ENCODE peak calls at places on chromosome 12, in seven cellular contexts. One of them, this sample, is unnamed.

GRCh38 chr12:108148521-108149074 is 19.5 kb downstream of the WSCD2 start:
- DNase-seq in A549: no peak
- DNase-seq in ovary: no peak
- DNase-seq in esophagus muscularis mucosa: no peak
- DNase-seq in tibial nerve: no peak
- DNase-seq in stomach: no peak
- DNase-seq in suprapubic skin: no peak
- DNase-seq in this sample: no peak

GRCh38 chr12:120903382-120903817 is 758 bp downstream of the SPPL3 start:
- DNase-seq in A549: peak
- DNase-seq in ovary: peak
- DNase-seq in esophagus muscularis mucosa: no peak
- DNase-seq in tibial nerve: peak
- DNase-seq in stomach: peak
- DNase-seq in suprapubic skin: peak
- DNase-seq in this sample: peak

GRCh38 chr12:68319988-68320623 is 12.1 kb downstream of the MDM1 start:
- DNase-seq in A549: no peak
- DNase-seq in ovary: peak
- DNase-seq in esophagus muscularis mucosa: no peak
- DNase-seq in tibial nerve: no peak
- DNase-seq in stomach: no peak
- DNase-seq in suprapubic skin: no peak
- DNase-seq in this sample: peak

GRCh38 chr12:131982041-131982440 is 32.3 kb downstream of the EP400 start:
- DNase-seq in A549: no peak
- DNase-seq in ovary: no peak
- DNase-seq in esophagus muscularis mucosa: no peak
- DNase-seq in tibial nerve: no peak
- DNase-seq in stomach: no peak
- DNase-seq in suprapubic skin: no peak
- DNase-seq in this sample: no peak

GRCh38 chr12:1934068-1934467 is 15.6 kb upstream of the CACNA2D4 start:
- DNase-seq in A549: no peak
- DNase-seq in ovary: no peak
- DNase-seq in esophagus muscularis mucosa: no peak
- DNase-seq in tibial nerve: no peak
- DNase-seq in stomach: no peak
- DNase-seq in suprapubic skin: no peak
- DNase-seq in this sample: no peak

GRCh38 chr12:98591209-98591608 is 2.3 kb upstream of the SLC25A3 start:
- DNase-seq in A549: no peak
- DNase-seq in ovary: no peak
- DNase-seq in esophagus muscularis mucosa: no peak
- DNase-seq in tibial nerve: no peak
- DNase-seq in stomach: no peak
- DNase-seq in suprapubic skin: no peak
- DNase-seq in this sample: no peak

GRCh38 chr12:31868980-31869379 is 90.2 kb upstream of the RESF1 start:
- DNase-seq in A549: no peak
- DNase-seq in ovary: peak
- DNase-seq in esophagus muscularis mucosa: no peak
- DNase-seq in tibial nerve: no peak
- DNase-seq in stomach: peak
- DNase-seq in suprapubic skin: no peak
- DNase-seq in this sample: no peak

GRCh38 chr12:45613306-45613705 is 116.2 kb upstream of the ARID2 start:
- DNase-seq in A549: no peak
- DNase-seq in ovary: no peak
- DNase-seq in esophagus muscularis mucosa: no peak
- DNase-seq in tibial nerve: no peak
- DNase-seq in stomach: no peak
- DNase-seq in suprapubic skin: no peak
- DNase-seq in this sample: no peak

GRCh38 chr12:104520242-104520900 is 63.6 kb downstream of the CHST11 start:
- DNase-seq in A549: no peak
- DNase-seq in ovary: no peak
- DNase-seq in esophagus muscularis mucosa: no peak
- DNase-seq in tibial nerve: no peak
- DNase-seq in stomach: no peak
- DNase-seq in suprapubic skin: no peak
- DNase-seq in this sample: no peak

GRCh38 chr12:89020121-89020480 is 332.2 kb downstream of the DUSP6 start:
- DNase-seq in A549: no peak
- DNase-seq in ovary: no peak
- DNase-seq in esophagus muscularis mucosa: no peak
- DNase-seq in tibial nerve: no peak
- DNase-seq in stomach: no peak
- DNase-seq in suprapubic skin: no peak
- DNase-seq in this sample: no peak

GRCh38 chr12:1918875-1919236 is 404 bp upstream of the CACNA2D4 start:
- DNase-seq in A549: no peak
- DNase-seq in ovary: no peak
- DNase-seq in esophagus muscularis mucosa: peak
- DNase-seq in tibial nerve: no peak
- DNase-seq in stomach: peak
- DNase-seq in suprapubic skin: no peak
- DNase-seq in this sample: peak

GRCh38 chr12:124203176-124203575 is 91.7 kb upstream of the RFLNA start:
- DNase-seq in A549: no peak
- DNase-seq in ovary: no peak
- DNase-seq in esophagus muscularis mucosa: no peak
- DNase-seq in tibial nerve: no peak
- DNase-seq in stomach: no peak
- DNase-seq in suprapubic skin: no peak
- DNase-seq in this sample: no peak

GRCh38 chr12:58670623-58671022 is 249.7 kb downstream of the LRIG3 start:
- DNase-seq in A549: no peak
- DNase-seq in ovary: no peak
- DNase-seq in esophagus muscularis mucosa: no peak
- DNase-seq in tibial nerve: no peak
- DNase-seq in stomach: no peak
- DNase-seq in suprapubic skin: no peak
- DNase-seq in this sample: no peak

GRCh38 chr12:52032431-52032796 is 18.8 kb upstream of the NR4A1 start:
- DNase-seq in A549: no peak
- DNase-seq in ovary: peak
- DNase-seq in esophagus muscularis mucosa: peak
- DNase-seq in tibial nerve: peak
- DNase-seq in stomach: peak
- DNase-seq in suprapubic skin: peak
- DNase-seq in this sample: peak

GRCh38 chr12:33566403-33566802 is 126.8 kb upstream of the SYT10 start:
- DNase-seq in A549: no peak
- DNase-seq in ovary: no peak
- DNase-seq in esophagus muscularis mucosa: no peak
- DNase-seq in tibial nerve: no peak
- DNase-seq in stomach: no peak
- DNase-seq in suprapubic skin: no peak
- DNase-seq in this sample: no peak

GRCh38 chr12:89239534-89239933 is 112.8 kb downstream of the DUSP6 start:
- DNase-seq in A549: no peak
- DNase-seq in ovary: no peak
- DNase-seq in esophagus muscularis mucosa: no peak
- DNase-seq in tibial nerve: no peak
- DNase-seq in stomach: no peak
- DNase-seq in suprapubic skin: no peak
- DNase-seq in this sample: no peak

GRCh38 chr12:54723653-54724256 is 75.6 kb upstream of the DCD start:
- DNase-seq in A549: no peak
- DNase-seq in ovary: no peak
- DNase-seq in esophagus muscularis mucosa: no peak
- DNase-seq in tibial nerve: no peak
- DNase-seq in stomach: no peak
- DNase-seq in suprapubic skin: no peak
- DNase-seq in this sample: no peak

GRCh38 chr12:88509347-88509746 is 70.9 kb downstream of the KITLG start:
- DNase-seq in A549: no peak
- DNase-seq in ovary: no peak
- DNase-seq in esophagus muscularis mucosa: no peak
- DNase-seq in tibial nerve: no peak
- DNase-seq in stomach: no peak
- DNase-seq in suprapubic skin: no peak
- DNase-seq in this sample: no peak

GRCh38 chr12:8894378-8894777 is 19.9 kb upstream of the PHC1 start:
- DNase-seq in A549: no peak
- DNase-seq in ovary: no peak
- DNase-seq in esophagus muscularis mucosa: no peak
- DNase-seq in tibial nerve: no peak
- DNase-seq in stomach: no peak
- DNase-seq in suprapubic skin: no peak
- DNase-seq in this sample: no peak

GRCh38 chr12:12803186-12803585 is 10.0 kb upstream of the DDX47 start:
- DNase-seq in A549: peak
- DNase-seq in ovary: no peak
- DNase-seq in esophagus muscularis mucosa: no peak
- DNase-seq in tibial nerve: no peak
- DNase-seq in stomach: peak
- DNase-seq in suprapubic skin: no peak
- DNase-seq in this sample: peak
- TF ChIP-seq EP300 in A549: peak
- TF ChIP-seq EP300 in ovary: no peak
- TF ChIP-seq EP300 in esophagus muscularis mucosa: no peak
- TF ChIP-seq EP300 in tibial nerve: no peak
- TF ChIP-seq EP300 in stomach: no peak
- TF ChIP-seq EP300 in suprapubic skin: no peak
- TF ChIP-seq EP300 in this sample: no peak

GRCh38 chr12:47820631-47821345 is 1.1 kb upstream of the HDAC7 start:
- DNase-seq in A549: peak
- DNase-seq in ovary: peak
- DNase-seq in esophagus muscularis mucosa: peak
- DNase-seq in tibial nerve: peak
- DNase-seq in stomach: peak
- DNase-seq in suprapubic skin: peak
- DNase-seq in this sample: peak
- TF ChIP-seq EP300 in A549: no peak
- TF ChIP-seq EP300 in ovary: no peak
- TF ChIP-seq EP300 in esophagus muscularis mucosa: no peak
- TF ChIP-seq EP300 in tibial nerve: no peak
- TF ChIP-seq EP300 in stomach: no peak
- TF ChIP-seq EP300 in suprapubic skin: no peak
- TF ChIP-seq EP300 in this sample: no peak

DNA sequence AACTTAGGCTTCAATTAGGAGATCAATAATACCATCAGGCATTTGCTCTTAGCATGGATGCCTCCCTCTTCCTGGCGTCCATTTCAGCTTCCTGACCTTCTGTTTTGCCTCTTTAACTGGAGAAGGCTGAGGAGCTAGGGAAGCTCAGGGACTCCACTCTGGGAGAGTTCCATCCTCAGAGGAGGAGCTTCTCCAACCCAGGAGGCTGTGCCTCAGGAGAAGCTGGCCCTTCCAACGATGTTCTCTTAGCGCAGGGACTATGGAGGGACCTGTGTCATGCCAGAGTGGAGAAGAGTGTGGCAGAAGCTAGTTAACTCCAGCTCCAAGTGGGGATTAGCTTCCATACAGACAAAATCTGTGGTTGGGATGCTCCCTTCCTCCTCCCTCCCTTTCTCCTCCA is 58.0 kb downstream of the KCNA5 start:
- DNase-seq in A549: no peak
- DNase-seq in ovary: no peak
- DNase-seq in esophagus muscularis mucosa: peak
- DNase-seq in tibial nerve: no peak
- DNase-seq in stomach: no peak
- DNase-seq in suprapubic skin: no peak
- DNase-seq in this sample: no peak
- TF ChIP-seq EP300 in A549: no peak
- TF ChIP-seq EP300 in ovary: no peak
- TF ChIP-seq EP300 in esophagus muscularis mucosa: no peak
- TF ChIP-seq EP300 in tibial nerve: no peak
- TF ChIP-seq EP300 in stomach: no peak
- TF ChIP-seq EP300 in suprapubic skin: no peak
- TF ChIP-seq EP300 in this sample: no peak

GRCh38 chr12:113500662-113501435 is 29.2 kb upstream of the LHX5 start:
- DNase-seq in A549: no peak
- DNase-seq in ovary: no peak
- DNase-seq in esophagus muscularis mucosa: no peak
- DNase-seq in tibial nerve: no peak
- DNase-seq in stomach: no peak
- DNase-seq in suprapubic skin: no peak
- DNase-seq in this sample: no peak
- TF ChIP-seq EP300 in A549: no peak
- TF ChIP-seq EP300 in ovary: no peak
- TF ChIP-seq EP300 in esophagus muscularis mucosa: no peak
- TF ChIP-seq EP300 in tibial nerve: no peak
- TF ChIP-seq EP300 in stomach: no peak
- TF ChIP-seq EP300 in suprapubic skin: no peak
- TF ChIP-seq EP300 in this sample: no peak

GRCh38 chr12:122793685-122794106 is 19.3 kb downstream of the CCDC62 start:
- DNase-seq in A549: peak
- DNase-seq in ovary: no peak
- DNase-seq in esophagus muscularis mucosa: no peak
- DNase-seq in tibial nerve: no peak
- DNase-seq in stomach: no peak
- DNase-seq in suprapubic skin: no peak
- DNase-seq in this sample: no peak
- TF ChIP-seq EP300 in A549: no peak
- TF ChIP-seq EP300 in ovary: no peak
- TF ChIP-seq EP300 in esophagus muscularis mucosa: no peak
- TF ChIP-seq EP300 in tibial nerve: no peak
- TF ChIP-seq EP300 in stomach: no peak
- TF ChIP-seq EP300 in suprapubic skin: no peak
- TF ChIP-seq EP300 in this sample: no peak